ENCODE peak calls at places on chromosome 12, in eight cellular contexts. I is lower leg skin, Y is lung, U is prostate gland, B is AG10803, R is testis, Q is neural crest cell, T is MM.1S. F is an unnamed sample.

GRCh38 chr12:108580531-108580930 is 17.4 kb downstream of the TMEM119 start:
- DNase-seq in I (no peak), Y (no peak), U (no peak), B (no peak), R (no peak), Q (no peak), T (no peak), F (no peak)

GRCh38 chr12:116026768-116027550 is 250.5 kb downstream of the MED13L start:
- DNase-seq in I (no peak), Y (no peak), U (no peak), B (no peak), R (no peak), Q (no peak), T (no peak), F (no peak)

GRCh38 chr12:91057771-91058170 is at the start of gene KERA:
- DNase-seq in I (no peak), Y (no peak), U (no peak), B (no peak), R (no peak), Q (no peak), T (peak), F (no peak)

GRCh38 chr12:15532364-15532977 is 210.2 kb downstream of the PTPRO start:
- DNase-seq in I (no peak), Y (no peak), U (no peak), B (peak), R (no peak), Q (no peak), T (peak), F (no peak)

GRCh38 chr12:124727244-124727673 is 136.4 kb downstream of the SCARB1 start:
- DNase-seq in I (peak), Y (peak), U (peak), B (peak), R (no peak), Q (peak), T (peak), F (no peak)

GRCh38 chr12:104520242-104520900 is 63.6 kb downstream of the CHST11 start:
- DNase-seq in I (no peak), Y (no peak), U (no peak), B (no peak), R (no peak), Q (no peak), T (no peak), F (no peak)

GRCh38 chr12:126608607-126609175 is 1543.5 kb downstream of the AACS start:
- DNase-seq in I (no peak), Y (no peak), U (no peak), B (peak), R (no peak), Q (no peak), T (no peak), F (no peak)

GRCh38 chr12:88579572-88579940 is 715 bp downstream of the KITLG start:
- DNase-seq in I (peak), Y (peak), U (peak), B (no peak), R (peak), Q (peak), T (no peak), F (peak)

GRCh38 chr12:120102189-120103043 is 14.1 kb downstream of the RAB35 start:
- DNase-seq in I (no peak), Y (no peak), U (no peak), B (no peak), R (no peak), Q (no peak), T (no peak), F (no peak)

GRCh38 chr12:103468837-103469236 is 26.9 kb downstream of the C12orf42 start:
- DNase-seq in I (no peak), Y (no peak), U (no peak), B (no peak), R (no peak), Q (no peak), T (no peak), F (no peak)

GRCh38 chr12:75634244-75635222 is 123.1 kb upstream of the KRR1 start:
- DNase-seq in I (no peak), Y (no peak), U (no peak), B (no peak), R (no peak), Q (no peak), T (no peak), F (no peak)

GRCh38 chr12:65853489-65854157 is 29.3 kb downstream of the HMGA2 start:
- DNase-seq in I (no peak), Y (no peak), U (no peak), B (peak), R (no peak), Q (no peak), T (no peak), F (no peak)

GRCh38 chr12:3964404-3964803 is 91.2 kb upstream of the PARP11 start:
- DNase-seq in I (peak), Y (no peak), U (no peak), B (no peak), R (no peak), Q (peak), T (peak), F (no peak)

GRCh38 chr12:85076688-85077430 is 40.7 kb downstream of the LRRIQ1 start:
- DNase-seq in I (no peak), Y (no peak), U (peak), B (peak), R (no peak), Q (no peak), T (peak), F (no peak)

GRCh38 chr12:31951939-31952338 is 7.3 kb upstream of the RESF1 start:
- DNase-seq in I (no peak), Y (no peak), U (no peak), B (no peak), R (no peak), Q (no peak), T (no peak), F (no peak)

GRCh38 chr12:104643921-104644669 is 187.3 kb downstream of the CHST11 start:
- DNase-seq in I (no peak), Y (no peak), U (no peak), B (no peak), R (no peak), Q (no peak), T (peak), F (no peak)

GRCh38 chr12:58732894-58733293 is 187.4 kb downstream of the LRIG3 start:
- DNase-seq in I (no peak), Y (no peak), U (no peak), B (no peak), R (no peak), Q (no peak), T (no peak), F (no peak)

GRCh38 chr12:17992002-17992656 is 97.9 kb downstream of the RERGL start:
- DNase-seq in I (no peak), Y (no peak), U (no peak), B (peak), R (peak), Q (peak), T (peak), F (peak)

GRCh38 chr12:96198970-96199369 is 4.8 kb downstream of the ELK3 start:
- DNase-seq in I (no peak), Y (no peak), U (no peak), B (peak), R (no peak), Q (no peak), T (no peak), F (no peak)

GRCh38 chr12:66055837-66056319 is 74.7 kb downstream of the LLPH start:
- DNase-seq in I (no peak), Y (no peak), U (peak), B (no peak), R (no peak), Q (no peak), T (peak), F (no peak)

GRCh38 chr12:125159687-125160086 is 94.5 kb downstream of the AACS start:
- DNase-seq in I (no peak), Y (no peak), U (no peak), B (no peak), R (no peak), Q (no peak), T (no peak), F (no peak)

GRCh38 chr12:123389560-123390351 is 5.8 kb downstream of the KMT5A start:
- DNase-seq in I (peak), Y (peak), U (peak), B (no peak), R (peak), Q (peak), T (no peak), F (no peak)

GRCh38 chr12:11822071-11822818 is 172.8 kb downstream of the ETV6 start:
- DNase-seq in I (peak), Y (no peak), U (no peak), B (peak), R (no peak), Q (no peak), T (peak), F (peak)

GRCh38 chr12:68899251-68899771 is 33.7 kb downstream of the CPM start:
- DNase-seq in I (no peak), Y (peak), U (peak), B (peak), R (peak), Q (no peak), T (no peak), F (no peak)

GRCh38 chr12:6867407-6868210 is at the start of gene TPI1:
- DNase-seq in I (peak), Y (peak), U (peak), B (peak), R (peak), Q (peak), T (peak), F (peak)
- TF ChIP-seq CTCF in I (no peak), Y (no peak), U (peak), B (no peak), R (no peak), Q (no peak), T (no peak), F (no peak)

GRCh38 chr12:89704457-89704856 is 4.2 kb downstream of the ATP2B1 start:
- DNase-seq in I (no peak), Y (no peak), U (no peak), B (no peak), R (no peak), Q (no peak), T (no peak), F (no peak)

GRCh38 chr12:89702503-89702902 is 6.1 kb downstream of the ATP2B1 start:
- DNase-seq in I (no peak), Y (no peak), U (no peak), B (no peak), R (no peak), Q (no peak), T (no peak), F (no peak)

GRCh38 chr12:89703768-89704167 is 4.9 kb downstream of the ATP2B1 start:
- DNase-seq in I (no peak), Y (no peak), U (no peak), B (no peak), R (no peak), Q (no peak), T (no peak), F (no peak)

GRCh38 chr12:89700191-89700810 is 8.3 kb downstream of the ATP2B1 start:
- DNase-seq in I (no peak), Y (no peak), U (no peak), B (no peak), R (no peak), Q (no peak), T (no peak), F (no peak)

DNA sequence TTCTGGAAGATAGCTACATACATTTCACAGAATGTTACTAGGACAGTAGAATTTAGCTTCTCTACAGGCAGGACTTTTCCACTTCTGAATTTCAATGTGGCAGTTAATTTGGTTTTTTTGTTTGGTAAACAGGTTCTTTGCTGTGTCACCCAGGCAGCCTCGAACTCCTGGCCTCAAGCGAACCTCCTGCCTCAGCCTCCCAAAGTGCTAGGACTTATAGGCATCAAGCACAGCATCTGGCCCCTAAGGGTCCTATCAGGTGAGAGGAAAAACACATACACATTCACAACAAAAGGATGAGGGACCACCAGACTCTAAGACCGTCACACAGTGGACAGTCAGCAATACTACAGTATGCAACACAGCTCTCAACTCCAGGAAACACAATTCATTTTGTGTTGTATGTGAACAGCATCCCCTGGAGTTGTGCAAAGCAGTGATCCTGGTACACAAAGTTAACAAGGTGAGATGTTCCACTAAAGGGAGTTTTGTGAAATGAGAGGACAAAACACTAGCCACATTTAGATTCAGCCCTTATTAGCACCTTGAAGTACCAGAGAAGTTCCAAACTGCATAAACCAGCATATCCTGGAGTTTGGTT is 6.9 kb downstream of the ATP2B1 start:
- DNase-seq in I (no peak), Y (no peak), U (no peak), B (no peak), R (no peak), Q (no peak), T (no peak), F (no peak)
- TF ChIP-seq CTCF in I (no peak), Y (no peak), U (no peak), B (peak), R (no peak), Q (peak), T (no peak), F (no peak)

GRCh38 chr12:48542300-48542928 is 17.0 kb downstream of the OR8S1 start:
- DNase-seq in I (no peak), Y (peak), U (no peak), B (peak), R (no peak), Q (peak), T (peak), F (no peak)
- TF ChIP-seq CTCF in I (no peak), Y (no peak), U (peak), B (peak), R (no peak), Q (peak), T (peak), F (no peak)

GRCh38 chr12:94070520-94070919 is 77.9 kb upstream of the PLXNC1 start:
- DNase-seq in I (no peak), Y (no peak), U (no peak), B (no peak), R (no peak), Q (no peak), T (no peak), F (no peak)
- TF ChIP-seq CTCF in I (no peak), Y (no peak), U (no peak), B (no peak), R (no peak), Q (no peak), T (no peak), F (no peak)

GRCh38 chr12:117671734-117672133 is 297.1 kb downstream of the KSR2 start:
- DNase-seq in I (no peak), Y (no peak), U (peak), B (peak), R (peak), Q (peak), T (no peak), F (no peak)
- TF ChIP-seq CTCF in I (no peak), Y (no peak), U (peak), B (peak), R (no peak), Q (peak), T (peak), F (no peak)

DNA sequence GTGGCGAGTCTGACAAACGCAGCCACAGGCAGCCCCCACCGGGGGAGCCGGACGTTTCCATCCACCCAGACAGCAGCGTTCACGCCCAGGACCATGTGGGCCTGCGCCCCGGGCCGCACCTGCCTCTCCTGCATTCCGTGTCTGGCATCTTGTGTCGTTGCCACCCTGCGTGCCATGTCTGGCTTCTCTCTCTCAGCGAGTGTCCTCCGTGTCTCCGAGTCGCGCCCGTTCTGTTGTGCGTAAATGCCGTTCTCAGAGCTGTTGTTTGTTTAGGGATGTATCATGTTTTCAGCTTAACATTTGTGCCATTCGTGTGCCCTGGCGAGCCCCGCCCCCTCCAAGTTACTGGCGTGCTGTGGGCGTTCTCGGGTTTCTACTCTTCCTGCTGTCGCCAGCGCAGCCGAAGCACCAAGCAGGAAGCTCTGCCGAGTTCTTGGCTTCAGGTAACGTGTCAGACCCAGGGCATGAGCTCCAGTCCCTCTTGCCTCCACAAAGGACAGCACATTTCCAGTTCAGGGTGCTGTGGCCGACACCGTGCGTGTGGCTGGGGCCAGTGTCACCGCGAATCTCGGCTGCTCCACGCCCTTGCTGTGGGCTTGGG is 34.6 kb downstream of the NOC4L start:
- DNase-seq in I (no peak), Y (no peak), U (peak), B (no peak), R (no peak), Q (no peak), T (no peak), F (no peak)
- TF ChIP-seq CTCF in I (no peak), Y (no peak), U (no peak), B (no peak), R (no peak), Q (no peak), T (no peak), F (no peak)

GRCh38 chr12:132282031-132282949 is 47.1 kb downstream of the GALNT9 start:
- DNase-seq in I (no peak), Y (no peak), U (no peak), B (no peak), R (no peak), Q (no peak), T (no peak), F (no peak)
- TF ChIP-seq CTCF in I (no peak), Y (no peak), U (no peak), B (no peak), R (no peak), Q (no peak), T (no peak), F (no peak)

DNA sequence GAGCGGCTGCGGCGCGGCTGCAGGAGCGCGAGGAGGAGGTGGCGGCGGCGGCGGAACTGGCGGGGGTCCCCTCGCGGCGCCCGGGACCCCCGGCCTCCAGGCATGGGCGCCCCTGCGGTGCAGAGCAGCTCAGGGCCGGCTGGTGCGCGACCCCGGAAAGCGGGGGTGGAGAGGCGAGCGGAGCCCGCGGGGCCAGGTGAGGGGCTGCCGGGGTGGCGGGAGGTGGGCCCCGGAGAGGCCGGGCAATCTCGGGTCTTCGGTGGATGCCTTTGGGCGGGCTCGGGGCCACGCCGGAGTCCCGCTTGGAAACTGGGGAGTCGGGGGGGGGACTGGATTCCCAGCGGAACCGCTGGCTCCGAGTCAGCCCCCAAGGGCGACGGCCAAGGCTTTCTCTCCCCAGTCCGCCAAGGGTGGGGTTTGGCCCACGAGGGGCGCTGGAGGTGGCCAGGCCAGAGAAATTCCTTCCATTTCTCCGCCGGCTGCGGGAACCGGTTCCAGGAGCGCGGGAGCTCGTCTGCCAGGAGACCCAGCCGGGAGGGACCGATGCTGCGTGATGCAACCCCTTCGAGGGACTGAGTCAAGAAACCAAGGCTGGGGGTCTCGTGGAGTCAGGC is 13.9 kb upstream of the NR4A1 start:
- DNase-seq in I (peak), Y (no peak), U (no peak), B (peak), R (peak), Q (no peak), T (no peak), F (peak)
- TF ChIP-seq CTCF in I (no peak), Y (no peak), U (peak), B (peak), R (no peak), Q (no peak), T (peak), F (no peak)